ENCODE peak calls at places on chromosomes 1 and 21, in nine cellular contexts. B, Y, A, K, H, Z, T, Q and R are unnamed samples.

GRCh38 chr1:208203127-208203847 is 40.9 kb downstream of the PLXNA2 start:
- DNase-seq in K (no peak), A (peak), H (no peak), T (peak), Y (no peak), B (no peak), Q (no peak), Z (peak), R (no peak)

GRCh38 chr1:196723325-196724185 is 51.1 kb upstream of the CFHR3 start:
- DNase-seq in A (no peak), K (peak), T (peak), B (peak), Z (peak), Q (peak), H (peak), Y (peak), R (no peak)

GRCh38 chr1:1788136-1788535 is 9.9 kb upstream of the NADK start:
- DNase-seq in Y (no peak), Q (no peak), B (no peak), T (no peak), A (no peak), H (no peak), K (no peak), Z (no peak), R (no peak)

GRCh38 chr1:107794571-107794970 is 170.4 kb downstream of the VAV3 start:
- DNase-seq in K (no peak), B (no peak), Y (no peak), H (no peak), T (no peak), Q (no peak), A (no peak), Z (no peak), R (no peak)

GRCh38 chr1:23010734-23011449 is 4.8 kb downstream of the TEX46 start:
- DNase-seq in B (no peak), Z (peak), H (peak), Y (no peak), T (peak), A (no peak), K (no peak), Q (no peak), R (no peak)

GRCh38 chr1:1426961-1427934 is 6.2 kb upstream of the ANKRD65 start:
- DNase-seq in K (no peak), T (no peak), Q (peak), Z (no peak), B (no peak), H (no peak), Y (no peak), A (no peak), R (no peak)

GRCh38 chr1:156642265-156643185 is 608 bp downstream of the BCAN start:
- DNase-seq in Z (no peak), H (no peak), B (no peak), Y (no peak), T (no peak), Q (no peak), K (no peak), A (no peak), R (no peak)

GRCh38 chr1:162248854-162249535 is 127.7 kb downstream of the SPATA46 start:
- DNase-seq in Q (no peak), Z (no peak), A (no peak), K (no peak), H (no peak), B (peak), Y (no peak), T (no peak), R (no peak)

GRCh38 chr1:36109041-36109679 is 15.9 kb downstream of the COL8A2 start:
- DNase-seq in A (no peak), B (no peak), Q (no peak), Z (no peak), H (peak), T (peak), Y (peak), K (no peak), R (no peak)

GRCh38 chr1:172002725-172003345 is 161.5 kb downstream of the DNM3 start:
- DNase-seq in A (no peak), K (no peak), B (peak), Y (peak), Z (peak), T (peak), H (no peak), Q (peak), R (no peak)

GRCh38 chr1:66533804-66534745 is at the start of gene SGIP1:
- DNase-seq in A (peak), T (peak), Z (peak), Q (no peak), H (no peak), B (peak), Y (no peak), K (no peak), R (no peak)

GRCh38 chr1:179229214-179230140 is at the start of gene ABL2:
- DNase-seq in Q (peak), Y (peak), B (peak), A (peak), Z (peak), T (no peak), H (no peak), K (peak), R (peak)

GRCh38 chr1:85132078-85132715 is 68.6 kb downstream of the SYDE2 start:
- DNase-seq in Z (no peak), B (no peak), Y (no peak), H (no peak), K (no peak), Q (no peak), T (peak), A (no peak), R (no peak)

GRCh38 chr1:94646151-94646643 is 104.6 kb upstream of the F3 start:
- DNase-seq in Y (no peak), B (no peak), Q (no peak), A (no peak), T (peak), H (peak), K (no peak), Z (peak), R (no peak)

GRCh38 chr1:78591971-78592370 is 28.3 kb upstream of the IFI44L start:
- DNase-seq in T (no peak), Q (no peak), Z (no peak), H (no peak), A (no peak), Y (no peak), K (no peak), B (no peak), R (no peak)

GRCh38 chr1:61081135-61081636 is 1.2 kb upstream of the NFIA start:
- DNase-seq in A (no peak), Z (peak), T (no peak), Q (no peak), H (no peak), K (no peak), Y (no peak), B (no peak), R (no peak)

GRCh38 chr1:40630488-40631223 is 34.8 kb downstream of the RIMS3 start:
- DNase-seq in H (no peak), Y (no peak), Q (peak), K (peak), B (peak), T (peak), Z (no peak), A (no peak), R (no peak)

GRCh38 chr1:186066411-186066810 is 308.6 kb downstream of the TPR start:
- DNase-seq in T (no peak), Z (no peak), B (no peak), Q (no peak), A (no peak), Y (no peak), H (no peak), K (no peak), R (no peak)

GRCh38 chr1:208335386-208335785 is 91.2 kb upstream of the PLXNA2 start:
- DNase-seq in Q (no peak), Y (no peak), T (no peak), H (no peak), Z (no peak), A (no peak), K (no peak), B (no peak), R (no peak)

GRCh38 chr1:8797230-8797629 is 20.2 kb downstream of the RERE start:
- DNase-seq in Y (no peak), Z (peak), Q (no peak), A (no peak), K (no peak), B (no peak), H (peak), T (peak), R (no peak)

GRCh38 chr1:203128691-203129500 is 1.4 kb downstream of the ADORA1 start:
- DNase-seq in Y (no peak), Q (no peak), H (no peak), A (no peak), T (no peak), B (no peak), Z (peak), K (no peak), R (no peak)

GRCh38 chr1:219189021-219189824 is 15.5 kb downstream of the LYPLAL1 start:
- DNase-seq in Q (no peak), K (no peak), A (no peak), B (no peak), T (peak), H (no peak), Z (peak), Y (no peak), R (no peak)

GRCh38 chr1:181061891-181062777 is 26.4 kb upstream of the IER5 start:
- DNase-seq in K (no peak), A (peak), T (no peak), Y (no peak), Z (no peak), B (no peak), Q (no peak), H (no peak), R (peak)

GRCh38 chr1:26999440-26999987 is 6.0 kb downstream of the TRNP1 start:
- DNase-seq in A (peak), Q (no peak), H (no peak), T (peak), K (no peak), B (no peak), Z (peak), Y (no peak), R (no peak)

GRCh38 chr1:10068605-10069294 is 36.0 kb downstream of the UBE4B start:
- DNase-seq in Q (no peak), H (no peak), Z (no peak), A (no peak), Y (no peak), T (peak), B (no peak), K (no peak), R (no peak)

GRCh38 chr1:37901191-37901892 is 42.0 kb upstream of the MTF1 start:
- DNase-seq in K (no peak), Q (no peak), B (no peak), A (no peak), Z (no peak), H (no peak), T (no peak), Y (no peak), R (no peak)

GRCh38 chr1:4771267-4771666 is 116.9 kb downstream of the AJAP1 start:
- DNase-seq in Q (no peak), Z (no peak), A (no peak), B (no peak), T (no peak), H (no peak), Y (no peak), K (no peak), R (no peak)

GRCh38 chr21:35084869-35085268 is 35.8 kb upstream of the RUNX1 start:
- DNase-seq in Q (no peak), Z (peak), K (no peak), B (no peak), T (peak), A (no peak), H (peak), Y (no peak), R (no peak)

GRCh38 chr1:113904292-113904673 is 316 bp downstream of the AP4B1 start:
- DNase-seq in H (peak), B (no peak), Y (no peak), Z (no peak), A (no peak), T (no peak), Q (peak), K (no peak), R (no peak)

GRCh38 chr1:58035523-58035922 is 511.0 kb downstream of the OMA1 start:
- DNase-seq in Z (no peak), Q (no peak), K (no peak), T (no peak), A (no peak), B (no peak), Y (no peak), H (no peak), R (no peak)

GRCh38 chr21:44869860-44870747 is 3.4 kb downstream of the PTTG1IP start:
- DNase-seq in T (peak), Y (no peak), Q (no peak), B (no peak), A (no peak), H (no peak), Z (peak), K (no peak), R (no peak)